ENCODE peak calls at places on chromosomes 7 and 10, in four cellular contexts. One of them, this sample, is unnamed.

GRCh38 chr10:121152033-121152432 is 300.9 kb downstream of the WDR11 start:
- DNase-seq in OCI-LY7: no peak
- DNase-seq in HFF-Myc: no peak
- DNase-seq in iPS DF 6.9: peak
- DNase-seq in this sample: no peak

GRCh38 chr7:127786184-127786583 is 134.2 kb downstream of the SND1 start:
- DNase-seq in iPS DF 6.9: no peak
- DNase-seq in OCI-LY7: no peak
- DNase-seq in HFF-Myc: no peak
- DNase-seq in this sample: no peak

GRCh38 chr7:129347330-129347729 is 86.9 kb upstream of the STRIP2 start:
- DNase-seq in OCI-LY7: no peak
- DNase-seq in HFF-Myc: no peak
- DNase-seq in iPS DF 6.9: no peak
- DNase-seq in this sample: no peak

GRCh38 chr10:75545333-75545732 is 113.9 kb downstream of the LRMDA start:
- DNase-seq in OCI-LY7: no peak
- DNase-seq in iPS DF 6.9: no peak
- DNase-seq in HFF-Myc: no peak
- DNase-seq in this sample: no peak

GRCh38 chr7:105098863-105099515 is 85.0 kb downstream of the KMT2E start:
- DNase-seq in HFF-Myc: no peak
- DNase-seq in iPS DF 6.9: no peak
- DNase-seq in OCI-LY7: no peak
- DNase-seq in this sample: no peak

GRCh38 chr7:51459809-51460208 is 143.2 kb upstream of the COBL start:
- DNase-seq in OCI-LY7: no peak
- DNase-seq in HFF-Myc: no peak
- DNase-seq in iPS DF 6.9: no peak
- DNase-seq in this sample: peak

GRCh38 chr7:129914536-129915272 is 38.1 kb downstream of the UBE2H start:
- DNase-seq in OCI-LY7: no peak
- DNase-seq in HFF-Myc: no peak
- DNase-seq in iPS DF 6.9: no peak
- DNase-seq in this sample: no peak

GRCh38 chr10:92699518-92700272 is 9.9 kb downstream of the HHEX start:
- DNase-seq in OCI-LY7: no peak
- DNase-seq in iPS DF 6.9: peak
- DNase-seq in HFF-Myc: no peak
- DNase-seq in this sample: peak

GRCh38 chr7:41039386-41040315 is 663.2 kb downstream of the INHBA start:
- DNase-seq in iPS DF 6.9: no peak
- DNase-seq in HFF-Myc: no peak
- DNase-seq in OCI-LY7: no peak
- DNase-seq in this sample: peak

GRCh38 chr7:128022631-128023532 is 8.4 kb downstream of the LRRC4 start:
- DNase-seq in iPS DF 6.9: no peak
- DNase-seq in HFF-Myc: no peak
- DNase-seq in OCI-LY7: no peak
- DNase-seq in this sample: no peak

GRCh38 chr7:134420509-134421125 is 38.3 kb downstream of the AKR1B1 start:
- DNase-seq in OCI-LY7: peak
- DNase-seq in HFF-Myc: peak
- DNase-seq in iPS DF 6.9: peak
- DNase-seq in this sample: no peak

GRCh38 chr7:45569290-45569685 is 4.9 kb upstream of the ADCY1 start:
- DNase-seq in HFF-Myc: no peak
- DNase-seq in iPS DF 6.9: no peak
- DNase-seq in OCI-LY7: no peak
- DNase-seq in this sample: no peak

GRCh38 chr7:27615420-27616185 is 47.1 kb downstream of the HIBADH start:
- DNase-seq in HFF-Myc: no peak
- DNase-seq in iPS DF 6.9: no peak
- DNase-seq in OCI-LY7: peak
- DNase-seq in this sample: no peak

GRCh38 chr10:75430000-75430763 is 1.2 kb upstream of the LRMDA start:
- DNase-seq in OCI-LY7: peak
- DNase-seq in HFF-Myc: no peak
- DNase-seq in iPS DF 6.9: no peak
- DNase-seq in this sample: no peak

GRCh38 chr10:13765641-13766341 is 179.0 kb downstream of the PRPF18 start:
- DNase-seq in HFF-Myc: no peak
- DNase-seq in OCI-LY7: no peak
- DNase-seq in iPS DF 6.9: no peak
- DNase-seq in this sample: no peak

GRCh38 chr10:34679177-34679576 is 135.9 kb downstream of the PARD3 start:
- DNase-seq in iPS DF 6.9: no peak
- DNase-seq in OCI-LY7: no peak
- DNase-seq in HFF-Myc: no peak
- DNase-seq in this sample: no peak

DNA sequence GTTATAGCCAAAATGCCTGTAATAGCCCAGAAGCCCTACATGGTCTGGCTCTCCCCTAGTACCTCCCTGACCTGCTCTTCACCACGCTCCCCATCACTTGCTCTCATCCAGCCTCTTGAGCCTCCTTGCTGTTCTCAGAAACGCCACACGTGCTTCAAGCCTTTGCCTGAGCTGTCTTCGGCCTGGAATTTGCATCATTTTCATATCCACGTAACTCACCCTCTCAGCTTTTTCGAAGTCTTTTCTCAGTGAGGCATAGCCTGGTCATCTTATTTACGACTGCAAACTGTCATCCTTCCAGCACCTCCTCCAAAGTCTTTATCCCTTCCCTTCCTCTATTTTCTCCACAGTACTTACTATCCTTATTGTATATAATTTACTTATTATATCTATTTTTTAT is 151.0 kb upstream of the AHR start:
- DNase-seq in iPS DF 6.9: no peak
- DNase-seq in OCI-LY7: no peak
- DNase-seq in HFF-Myc: no peak
- DNase-seq in this sample: no peak
- H3K4me3 ChIP-seq in iPS DF 6.9: no peak
- H3K4me3 ChIP-seq in OCI-LY7: no peak
- H3K4me3 ChIP-seq in HFF-Myc: no peak
- H3K4me3 ChIP-seq in this sample: no peak

GRCh38 chr10:110225441-110225755 is 18.0 kb downstream of the MXI1 start:
- DNase-seq in HFF-Myc: no peak
- DNase-seq in iPS DF 6.9: no peak
- DNase-seq in OCI-LY7: no peak
- DNase-seq in this sample: no peak

GRCh38 chr10:110222896-110223675 is 15.7 kb downstream of the MXI1 start:
- DNase-seq in iPS DF 6.9: no peak
- DNase-seq in HFF-Myc: no peak
- DNase-seq in OCI-LY7: no peak
- DNase-seq in this sample: peak

GRCh38 chr10:110225756-110226554 is 18.6 kb downstream of the MXI1 start:
- DNase-seq in HFF-Myc: peak
- DNase-seq in OCI-LY7: peak
- DNase-seq in iPS DF 6.9: peak
- DNase-seq in this sample: peak

GRCh38 chr10:110226555-110226925 is 19.1 kb downstream of the MXI1 start:
- DNase-seq in iPS DF 6.9: no peak
- DNase-seq in OCI-LY7: peak
- DNase-seq in HFF-Myc: peak
- DNase-seq in this sample: peak

DNA sequence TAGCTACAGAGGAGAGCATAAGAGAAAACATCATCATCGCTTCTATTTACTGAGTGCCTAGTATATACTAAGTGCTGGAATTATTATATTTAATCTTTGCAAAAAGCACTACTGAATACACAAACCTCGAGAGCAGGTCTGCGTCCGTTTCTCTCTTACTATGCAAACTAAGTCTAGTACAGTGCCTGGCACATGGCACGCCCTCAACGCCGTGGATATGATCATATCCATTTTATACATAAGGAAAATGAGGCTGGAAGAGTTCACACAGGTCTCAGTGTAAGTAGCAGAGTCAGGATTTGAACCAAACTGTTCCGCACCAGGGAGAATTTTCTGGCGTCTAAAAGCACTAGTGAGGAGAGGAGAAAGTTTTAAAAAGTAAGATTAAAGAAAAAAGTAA is 17.6 kb downstream of the MXI1 start:
- DNase-seq in HFF-Myc: no peak
- DNase-seq in iPS DF 6.9: no peak
- DNase-seq in OCI-LY7: no peak
- DNase-seq in this sample: peak
- H3K4me3 ChIP-seq in HFF-Myc: peak
- H3K4me3 ChIP-seq in iPS DF 6.9: no peak
- H3K4me3 ChIP-seq in OCI-LY7: peak
- H3K4me3 ChIP-seq in this sample: peak

GRCh38 chr7:150739045-150739432 is 1.8 kb downstream of the GIMAP5 start:
- DNase-seq in OCI-LY7: no peak
- DNase-seq in iPS DF 6.9: no peak
- DNase-seq in HFF-Myc: no peak
- DNase-seq in this sample: no peak
- H3K4me3 ChIP-seq in OCI-LY7: no peak
- H3K4me3 ChIP-seq in iPS DF 6.9: no peak
- H3K4me3 ChIP-seq in HFF-Myc: no peak
- H3K4me3 ChIP-seq in this sample: peak

GRCh38 chr10:24237801-24238390 is 29.0 kb downstream of the KIAA1217 start:
- DNase-seq in HFF-Myc: no peak
- DNase-seq in OCI-LY7: no peak
- DNase-seq in iPS DF 6.9: no peak
- DNase-seq in this sample: no peak

GRCh38 chr10:24240001-24240751 is 31.2 kb downstream of the KIAA1217 start:
- DNase-seq in OCI-LY7: no peak
- DNase-seq in iPS DF 6.9: no peak
- DNase-seq in HFF-Myc: no peak
- DNase-seq in this sample: no peak

GRCh38 chr10:24241536-24241935 is 32.6 kb downstream of the KIAA1217 start:
- DNase-seq in OCI-LY7: no peak
- DNase-seq in HFF-Myc: no peak
- DNase-seq in iPS DF 6.9: no peak
- DNase-seq in this sample: no peak

GRCh38 chr10:24239289-24239688 is 30.4 kb downstream of the KIAA1217 start:
- DNase-seq in OCI-LY7: no peak
- DNase-seq in HFF-Myc: no peak
- DNase-seq in iPS DF 6.9: no peak
- DNase-seq in this sample: no peak

DNA sequence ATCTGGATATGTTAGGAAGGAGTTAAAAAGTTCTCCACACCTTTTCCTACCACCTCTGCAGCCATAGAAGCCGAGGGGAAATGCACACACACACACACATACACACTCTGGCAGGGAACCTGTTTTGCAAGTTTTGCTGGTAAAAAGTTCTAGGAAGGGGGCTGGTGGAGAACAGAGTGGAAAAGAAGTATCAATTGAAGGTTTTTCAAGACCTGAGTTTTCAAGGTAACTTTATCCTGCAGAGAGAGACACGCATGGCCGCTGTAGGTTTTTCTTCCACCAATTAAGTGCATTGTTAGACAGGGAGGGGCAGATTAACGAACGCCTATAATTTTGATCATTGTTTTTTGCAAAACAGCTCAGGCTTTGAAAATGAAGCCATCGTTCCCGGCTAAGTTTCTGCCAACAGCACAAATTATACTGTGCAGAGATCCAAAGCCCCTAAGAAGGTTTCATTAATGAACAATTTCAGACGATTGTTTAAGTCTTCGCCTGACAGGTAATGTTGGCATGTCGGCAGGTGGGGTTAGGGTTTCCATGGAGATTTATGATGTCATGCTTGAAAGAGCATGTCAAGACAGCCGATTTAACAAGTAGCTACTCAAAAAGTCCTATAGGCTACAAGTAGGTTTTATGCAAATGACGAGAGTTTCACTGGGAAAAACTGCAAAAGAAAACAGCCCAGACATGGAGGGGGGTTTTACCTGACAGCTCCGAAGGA is 29.7 kb downstream of the KIAA1217 start:
- DNase-seq in OCI-LY7: no peak
- DNase-seq in iPS DF 6.9: no peak
- DNase-seq in HFF-Myc: no peak
- DNase-seq in this sample: no peak
- H3K4me3 ChIP-seq in OCI-LY7: no peak
- H3K4me3 ChIP-seq in iPS DF 6.9: no peak
- H3K4me3 ChIP-seq in HFF-Myc: no peak
- H3K4me3 ChIP-seq in this sample: peak

GRCh38 chr7:55527314-55527713 is 45.0 kb downstream of the VOPP1 start:
- DNase-seq in iPS DF 6.9: no peak
- DNase-seq in HFF-Myc: no peak
- DNase-seq in OCI-LY7: peak
- DNase-seq in this sample: no peak
- H3K4me3 ChIP-seq in iPS DF 6.9: no peak
- H3K4me3 ChIP-seq in HFF-Myc: no peak
- H3K4me3 ChIP-seq in OCI-LY7: peak
- H3K4me3 ChIP-seq in this sample: no peak

GRCh38 chr10:59181668-59182067 is 5.2 kb downstream of the PHYHIPL start:
- DNase-seq in OCI-LY7: peak
- DNase-seq in HFF-Myc: peak
- DNase-seq in iPS DF 6.9: no peak
- DNase-seq in this sample: no peak
- H3K4me3 ChIP-seq in OCI-LY7: no peak
- H3K4me3 ChIP-seq in HFF-Myc: no peak
- H3K4me3 ChIP-seq in iPS DF 6.9: no peak
- H3K4me3 ChIP-seq in this sample: no peak

GRCh38 chr7:124764847-124765400 is 668 bp downstream of the GPR37 start:
- DNase-seq in iPS DF 6.9: no peak
- DNase-seq in OCI-LY7: no peak
- DNase-seq in HFF-Myc: no peak
- DNase-seq in this sample: no peak
- H3K4me3 ChIP-seq in iPS DF 6.9: peak
- H3K4me3 ChIP-seq in OCI-LY7: no peak
- H3K4me3 ChIP-seq in HFF-Myc: peak
- H3K4me3 ChIP-seq in this sample: peak

GRCh38 chr10:119542990-119543813 is 683 bp upstream of the RGS10 start:
- DNase-seq in HFF-Myc: no peak
- DNase-seq in OCI-LY7: peak
- DNase-seq in iPS DF 6.9: no peak
- DNase-seq in this sample: no peak
- H3K4me3 ChIP-seq in HFF-Myc: peak
- H3K4me3 ChIP-seq in OCI-LY7: peak
- H3K4me3 ChIP-seq in iPS DF 6.9: peak
- H3K4me3 ChIP-seq in this sample: peak